ENCODE peak calls at places on chromosomes 11 and 22, in eight cellular contexts. One of them, this sample, is unnamed.

GRCh38 chr11:116427903-116428637 is 344.7 kb downstream of the BUD13 start:
- DNase-seq in left lung: no peak
- DNase-seq in NB4: no peak
- DNase-seq in Calu3: peak
- DNase-seq in progenitor cell of endocrine pancreas: no peak
- DNase-seq in CD8-positive, alpha-beta T cell: no peak
- DNase-seq in upper lobe of right lung: no peak
- DNase-seq in GM13976: no peak
- DNase-seq in this sample: no peak

GRCh38 chr11:131615611-131616010 is 245.2 kb downstream of the NTM start:
- DNase-seq in CD8-positive, alpha-beta T cell: no peak
- DNase-seq in upper lobe of right lung: no peak
- DNase-seq in NB4: no peak
- DNase-seq in Calu3: no peak
- DNase-seq in GM13976: no peak
- DNase-seq in left lung: no peak
- DNase-seq in progenitor cell of endocrine pancreas: no peak
- DNase-seq in this sample: no peak

GRCh38 chr11:72220696-72221363 is 3.7 kb upstream of the INPPL1 start:
- DNase-seq in NB4: no peak
- DNase-seq in left lung: no peak
- DNase-seq in progenitor cell of endocrine pancreas: no peak
- DNase-seq in upper lobe of right lung: no peak
- DNase-seq in GM13976: no peak
- DNase-seq in CD8-positive, alpha-beta T cell: no peak
- DNase-seq in Calu3: no peak
- DNase-seq in this sample: peak

GRCh38 chr11:69909561-69910518 is 90.6 kb upstream of the FGF3 start:
- DNase-seq in NB4: peak
- DNase-seq in left lung: peak
- DNase-seq in Calu3: no peak
- DNase-seq in progenitor cell of endocrine pancreas: no peak
- DNase-seq in upper lobe of right lung: peak
- DNase-seq in CD8-positive, alpha-beta T cell: peak
- DNase-seq in GM13976: peak
- DNase-seq in this sample: peak

GRCh38 chr22:19176732-19177131 is 1.8 kb downstream of the SLC25A1 start:
- DNase-seq in GM13976: no peak
- DNase-seq in CD8-positive, alpha-beta T cell: no peak
- DNase-seq in Calu3: no peak
- DNase-seq in progenitor cell of endocrine pancreas: no peak
- DNase-seq in upper lobe of right lung: no peak
- DNase-seq in left lung: no peak
- DNase-seq in NB4: peak
- DNase-seq in this sample: no peak

GRCh38 chr11:109798521-109798920 is 294.7 kb upstream of the ZC3H12C start:
- DNase-seq in left lung: no peak
- DNase-seq in NB4: no peak
- DNase-seq in CD8-positive, alpha-beta T cell: no peak
- DNase-seq in GM13976: no peak
- DNase-seq in upper lobe of right lung: no peak
- DNase-seq in Calu3: no peak
- DNase-seq in progenitor cell of endocrine pancreas: no peak
- DNase-seq in this sample: no peak

GRCh38 chr11:1650918-1651262 is 21.3 kb downstream of the KRTAP5-5 start:
- DNase-seq in CD8-positive, alpha-beta T cell: no peak
- DNase-seq in NB4: no peak
- DNase-seq in Calu3: no peak
- DNase-seq in GM13976: no peak
- DNase-seq in upper lobe of right lung: no peak
- DNase-seq in progenitor cell of endocrine pancreas: no peak
- DNase-seq in left lung: no peak
- DNase-seq in this sample: no peak

GRCh38 chr11:68146704-68147474 is 25.7 kb upstream of the CHKA start:
- DNase-seq in NB4: no peak
- DNase-seq in Calu3: peak
- DNase-seq in CD8-positive, alpha-beta T cell: no peak
- DNase-seq in GM13976: no peak
- DNase-seq in upper lobe of right lung: peak
- DNase-seq in progenitor cell of endocrine pancreas: peak
- DNase-seq in left lung: peak
- DNase-seq in this sample: no peak

GRCh38 chr11:10380921-10381320 is 74.1 kb upstream of the AMPD3 start:
- DNase-seq in Calu3: no peak
- DNase-seq in CD8-positive, alpha-beta T cell: no peak
- DNase-seq in left lung: no peak
- DNase-seq in GM13976: no peak
- DNase-seq in upper lobe of right lung: no peak
- DNase-seq in progenitor cell of endocrine pancreas: no peak
- DNase-seq in NB4: no peak
- DNase-seq in this sample: no peak

GRCh38 chr11:106399075-106399500 is 321.6 kb downstream of the AASDHPPT start:
- DNase-seq in left lung: no peak
- DNase-seq in upper lobe of right lung: no peak
- DNase-seq in NB4: no peak
- DNase-seq in GM13976: no peak
- DNase-seq in progenitor cell of endocrine pancreas: no peak
- DNase-seq in Calu3: no peak
- DNase-seq in CD8-positive, alpha-beta T cell: no peak
- DNase-seq in this sample: no peak

GRCh38 chr11:103729653-103730052 is 306.8 kb upstream of the DDI1 start:
- DNase-seq in Calu3: no peak
- DNase-seq in GM13976: no peak
- DNase-seq in progenitor cell of endocrine pancreas: no peak
- DNase-seq in upper lobe of right lung: no peak
- DNase-seq in NB4: no peak
- DNase-seq in CD8-positive, alpha-beta T cell: no peak
- DNase-seq in left lung: no peak
- DNase-seq in this sample: no peak

GRCh38 chr11:62193954-62194353 is 3.9 kb downstream of the SCGB1D1 start:
- DNase-seq in upper lobe of right lung: no peak
- DNase-seq in progenitor cell of endocrine pancreas: peak
- DNase-seq in NB4: peak
- DNase-seq in GM13976: no peak
- DNase-seq in left lung: no peak
- DNase-seq in Calu3: peak
- DNase-seq in CD8-positive, alpha-beta T cell: no peak
- DNase-seq in this sample: no peak

GRCh38 chr11:111733009-111733408 is 33.2 kb downstream of the PPP2R1B start:
- DNase-seq in GM13976: no peak
- DNase-seq in upper lobe of right lung: peak
- DNase-seq in NB4: no peak
- DNase-seq in Calu3: no peak
- DNase-seq in progenitor cell of endocrine pancreas: no peak
- DNase-seq in left lung: no peak
- DNase-seq in CD8-positive, alpha-beta T cell: no peak
- DNase-seq in this sample: no peak

GRCh38 chr22:19832476-19833108 is 22.1 kb downstream of the GNB1L start:
- DNase-seq in CD8-positive, alpha-beta T cell: no peak
- DNase-seq in Calu3: no peak
- DNase-seq in GM13976: peak
- DNase-seq in progenitor cell of endocrine pancreas: no peak
- DNase-seq in NB4: peak
- DNase-seq in left lung: no peak
- DNase-seq in upper lobe of right lung: no peak
- DNase-seq in this sample: no peak

GRCh38 chr11:10892250-10892649 is 34.4 kb upstream of the ZBED5 start:
- DNase-seq in Calu3: no peak
- DNase-seq in progenitor cell of endocrine pancreas: no peak
- DNase-seq in GM13976: no peak
- DNase-seq in NB4: peak
- DNase-seq in CD8-positive, alpha-beta T cell: no peak
- DNase-seq in left lung: no peak
- DNase-seq in upper lobe of right lung: no peak
- DNase-seq in this sample: no peak

GRCh38 chr11:125343732-125344131 is 152.3 kb downstream of the FEZ1 start:
- DNase-seq in left lung: no peak
- DNase-seq in Calu3: no peak
- DNase-seq in progenitor cell of endocrine pancreas: no peak
- DNase-seq in CD8-positive, alpha-beta T cell: no peak
- DNase-seq in NB4: no peak
- DNase-seq in upper lobe of right lung: peak
- DNase-seq in GM13976: no peak
- DNase-seq in this sample: no peak

GRCh38 chr11:69000391-69000790 is 12.7 kb downstream of the MRGPRF start:
- DNase-seq in left lung: no peak
- DNase-seq in Calu3: no peak
- DNase-seq in GM13976: no peak
- DNase-seq in progenitor cell of endocrine pancreas: peak
- DNase-seq in NB4: no peak
- DNase-seq in upper lobe of right lung: no peak
- DNase-seq in CD8-positive, alpha-beta T cell: no peak
- DNase-seq in this sample: no peak

GRCh38 chr22:26952654-26953379 is 295.4 kb downstream of the MIAT start:
- DNase-seq in NB4: no peak
- DNase-seq in left lung: no peak
- DNase-seq in progenitor cell of endocrine pancreas: no peak
- DNase-seq in GM13976: no peak
- DNase-seq in CD8-positive, alpha-beta T cell: no peak
- DNase-seq in upper lobe of right lung: no peak
- DNase-seq in Calu3: no peak
- DNase-seq in this sample: no peak

GRCh38 chr11:116707250-116707649 is 65.5 kb downstream of the BUD13 start:
- DNase-seq in left lung: no peak
- DNase-seq in NB4: no peak
- DNase-seq in CD8-positive, alpha-beta T cell: no peak
- DNase-seq in progenitor cell of endocrine pancreas: no peak
- DNase-seq in upper lobe of right lung: no peak
- DNase-seq in Calu3: peak
- DNase-seq in GM13976: no peak
- DNase-seq in this sample: no peak

GRCh38 chr11:80204021-80204420 is 763.2 kb upstream of the TENM4 start:
- DNase-seq in GM13976: no peak
- DNase-seq in progenitor cell of endocrine pancreas: no peak
- DNase-seq in NB4: no peak
- DNase-seq in left lung: no peak
- DNase-seq in CD8-positive, alpha-beta T cell: no peak
- DNase-seq in upper lobe of right lung: no peak
- DNase-seq in Calu3: no peak
- DNase-seq in this sample: no peak

DNA sequence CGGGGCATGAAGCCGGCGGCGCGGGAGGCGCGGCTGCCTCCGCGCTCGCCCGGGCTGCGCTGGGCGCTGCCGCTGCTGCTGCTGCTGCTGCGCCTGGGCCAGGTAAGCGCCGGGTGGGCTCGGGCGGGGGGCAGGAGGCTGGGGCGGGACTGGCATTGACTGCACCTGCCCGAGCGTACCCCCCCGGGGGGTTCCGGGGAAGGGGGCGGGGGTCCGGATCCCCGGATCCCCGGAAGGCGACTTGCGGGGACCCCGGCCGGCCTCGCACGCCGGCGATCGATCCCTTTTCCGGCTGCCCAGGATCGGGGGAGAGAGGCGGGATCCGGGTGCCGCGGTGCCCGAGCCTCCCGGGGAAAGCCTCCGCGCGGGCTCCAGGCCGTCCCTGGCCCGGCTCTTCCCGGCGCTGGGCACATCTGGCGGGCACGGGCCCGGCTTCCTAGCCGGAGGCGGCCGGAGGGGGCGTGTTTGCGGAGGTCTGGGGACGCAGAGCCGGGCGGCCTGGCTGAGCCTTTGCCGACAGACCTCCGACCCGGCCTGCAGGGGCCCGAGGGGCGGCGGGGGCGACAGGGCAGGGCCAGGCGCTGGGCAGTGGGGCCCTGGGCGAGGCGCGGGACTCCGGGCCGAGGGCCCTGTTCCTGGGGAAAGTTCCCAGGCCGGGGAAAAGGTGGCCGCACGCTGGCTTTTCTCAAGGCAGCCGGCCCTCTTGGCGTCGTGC is 705 bp downstream of the PTPRJ start:
- DNase-seq in NB4: peak
- DNase-seq in CD8-positive, alpha-beta T cell: peak
- DNase-seq in progenitor cell of endocrine pancreas: peak
- DNase-seq in Calu3: peak
- DNase-seq in GM13976: peak
- DNase-seq in upper lobe of right lung: peak
- DNase-seq in left lung: peak
- DNase-seq in this sample: peak
- TF ChIP-seq CTCF in NB4: no peak
- TF ChIP-seq CTCF in CD8-positive, alpha-beta T cell: no peak
- TF ChIP-seq CTCF in progenitor cell of endocrine pancreas: peak
- TF ChIP-seq CTCF in Calu3: no peak
- TF ChIP-seq CTCF in GM13976: peak
- TF ChIP-seq CTCF in upper lobe of right lung: peak
- TF ChIP-seq CTCF in left lung: no peak
- TF ChIP-seq CTCF in this sample: peak

DNA sequence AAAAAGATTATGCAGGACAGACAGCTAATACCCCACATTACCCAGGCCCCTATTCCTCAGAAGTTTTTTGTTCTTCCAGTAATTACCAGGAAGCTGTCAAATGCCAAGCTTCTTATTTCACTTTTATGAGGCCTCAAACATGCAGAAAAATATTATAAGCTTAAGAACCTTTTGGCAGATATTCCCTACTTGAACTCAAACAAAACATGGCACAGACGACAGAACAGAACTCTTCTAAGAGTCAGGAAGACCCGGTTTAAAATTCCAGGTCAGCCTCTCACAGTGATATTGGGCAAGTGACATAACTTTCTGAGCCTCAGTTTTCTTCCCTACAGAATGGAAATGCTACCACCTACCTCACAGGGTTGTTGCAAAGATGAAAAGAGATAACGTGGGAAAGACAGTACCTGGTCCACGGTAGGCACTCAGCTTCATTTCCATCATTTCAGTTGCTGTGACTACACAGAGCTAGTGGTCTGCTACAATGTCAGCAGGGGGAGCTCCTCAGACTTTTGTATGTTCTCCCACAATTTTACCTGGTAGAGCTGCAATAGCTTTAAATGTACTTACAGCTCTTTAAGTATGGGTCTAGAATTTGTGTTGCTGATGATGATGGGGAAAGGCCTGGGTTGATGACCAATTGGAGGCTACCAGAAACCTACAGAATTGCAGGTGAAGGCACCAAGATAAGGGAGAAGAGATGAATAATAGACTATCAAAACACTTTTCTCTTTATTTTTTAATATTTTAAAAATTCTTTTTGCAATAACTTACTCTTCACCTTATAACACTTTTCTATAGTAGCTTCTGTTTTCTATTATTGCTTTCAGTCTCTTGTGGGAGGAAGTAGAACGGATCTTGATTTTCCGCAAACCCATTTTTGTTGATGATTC is 98.3 kb upstream of the CHRM4 start:
- DNase-seq in left lung: no peak
- DNase-seq in Calu3: peak
- DNase-seq in upper lobe of right lung: no peak
- DNase-seq in GM13976: peak
- DNase-seq in progenitor cell of endocrine pancreas: no peak
- DNase-seq in CD8-positive, alpha-beta T cell: peak
- DNase-seq in NB4: peak
- DNase-seq in this sample: peak
- TF ChIP-seq CTCF in left lung: no peak
- TF ChIP-seq CTCF in Calu3: peak
- TF ChIP-seq CTCF in upper lobe of right lung: peak
- TF ChIP-seq CTCF in GM13976: peak
- TF ChIP-seq CTCF in progenitor cell of endocrine pancreas: peak
- TF ChIP-seq CTCF in CD8-positive, alpha-beta T cell: peak
- TF ChIP-seq CTCF in NB4: peak
- TF ChIP-seq CTCF in this sample: peak

GRCh38 chr11:128553662-128554392 is 33.5 kb downstream of the ETS1 start:
- DNase-seq in progenitor cell of endocrine pancreas: no peak
- DNase-seq in NB4: peak
- DNase-seq in CD8-positive, alpha-beta T cell: no peak
- DNase-seq in GM13976: no peak
- DNase-seq in Calu3: no peak
- DNase-seq in left lung: no peak
- DNase-seq in upper lobe of right lung: no peak
- DNase-seq in this sample: no peak
- TF ChIP-seq CTCF in progenitor cell of endocrine pancreas: no peak
- TF ChIP-seq CTCF in NB4: peak
- TF ChIP-seq CTCF in CD8-positive, alpha-beta T cell: no peak
- TF ChIP-seq CTCF in GM13976: peak
- TF ChIP-seq CTCF in Calu3: no peak
- TF ChIP-seq CTCF in left lung: peak
- TF ChIP-seq CTCF in upper lobe of right lung: peak
- TF ChIP-seq CTCF in this sample: peak

GRCh38 chr11:118113031-118113430 is 26.3 kb upstream of the SMIM35 start:
- DNase-seq in Calu3: no peak
- DNase-seq in CD8-positive, alpha-beta T cell: no peak
- DNase-seq in progenitor cell of endocrine pancreas: no peak
- DNase-seq in GM13976: no peak
- DNase-seq in left lung: no peak
- DNase-seq in upper lobe of right lung: peak
- DNase-seq in NB4: no peak
- DNase-seq in this sample: no peak
- TF ChIP-seq CTCF in Calu3: no peak
- TF ChIP-seq CTCF in CD8-positive, alpha-beta T cell: no peak
- TF ChIP-seq CTCF in progenitor cell of endocrine pancreas: no peak
- TF ChIP-seq CTCF in GM13976: no peak
- TF ChIP-seq CTCF in left lung: no peak
- TF ChIP-seq CTCF in upper lobe of right lung: no peak
- TF ChIP-seq CTCF in NB4: no peak
- TF ChIP-seq CTCF in this sample: no peak

This sample was measured in GM10248.